ENCODE peak calls at places on chromosome 15, in six cellular contexts. X is HL-60, E is WTC11, N is foreskin fibroblast, Z is upper lobe of right lung, U is ovary. C is an unnamed sample.

GRCh38 chr15:57248074-57248473 is 128.2 kb upstream of the CGNL1 start:
- DNase-seq in X (no peak), E (no peak), N (no peak), Z (no peak), U (no peak), C (no peak)

GRCh38 chr15:56837281-56837680 is 81.2 kb upstream of the TCF12 start:
- DNase-seq in X (no peak), E (no peak), N (no peak), Z (no peak), U (no peak), C (no peak)

GRCh38 chr15:79858469-79858868 is 38.3 kb downstream of the MTHFS start:
- DNase-seq in X (no peak), E (no peak), N (peak), Z (no peak), U (no peak), C (no peak)

GRCh38 chr15:99613887-99614642 is 48.3 kb downstream of the MEF2A start:
- DNase-seq in X (peak), E (no peak), N (peak), Z (peak), U (no peak), C (no peak)

GRCh38 chr15:72740202-72740601 is 43.4 kb downstream of the ADPGK start:
- DNase-seq in X (no peak), E (no peak), N (no peak), Z (no peak), U (no peak), C (no peak)

GRCh38 chr15:43776718-43777292 is at the start of gene ELL3:
- DNase-seq in X (peak), E (peak), N (peak), Z (peak), U (peak), C (peak)

GRCh38 chr15:57671636-57672035 is 34.9 kb upstream of the POLR2M start:
- DNase-seq in X (no peak), E (no peak), N (peak), Z (no peak), U (no peak), C (no peak)

GRCh38 chr15:38030609-38031008 is 96.2 kb downstream of the TMCO5A start:
- DNase-seq in X (no peak), E (no peak), N (no peak), Z (no peak), U (no peak), C (no peak)

GRCh38 chr15:26115229-26115943 is 252.3 kb upstream of the ATP10A start:
- DNase-seq in X (no peak), E (no peak), N (no peak), Z (no peak), U (no peak), C (peak)

GRCh38 chr15:98419173-98419814 is 229.0 kb upstream of the IGF1R start:
- DNase-seq in X (no peak), E (no peak), N (no peak), Z (no peak), U (no peak), C (no peak)

GRCh38 chr15:25481208-25481862 is 42.5 kb upstream of the UBE3A start:
- DNase-seq in X (no peak), E (peak), N (no peak), Z (no peak), U (no peak), C (peak)

GRCh38 chr15:63915888-63916731 is 82.4 kb upstream of the HERC1 start:
- DNase-seq in X (no peak), E (peak), N (peak), Z (no peak), U (no peak), C (peak)

GRCh38 chr15:81752149-81752942 is 293.5 kb downstream of the MEX3B start:
- DNase-seq in X (no peak), E (no peak), N (peak), Z (no peak), U (peak), C (no peak)

GRCh38 chr15:75200391-75200764 is 1.3 kb upstream of the C15orf39 start:
- DNase-seq in X (no peak), E (no peak), N (no peak), Z (no peak), U (no peak), C (no peak)

GRCh38 chr15:52567886-52568568 is 803 bp downstream of the ARPP19 start:
- DNase-seq in X (no peak), E (peak), N (no peak), Z (peak), U (no peak), C (peak)

GRCh38 chr15:43483306-43484128 is 9.4 kb downstream of the TP53BP1 start:
- DNase-seq in X (no peak), E (no peak), N (peak), Z (no peak), U (no peak), C (no peak)

GRCh38 chr15:80568298-80568697 is 126.8 kb upstream of the ABHD17C start:
- DNase-seq in X (no peak), E (no peak), N (peak), Z (no peak), U (no peak), C (no peak)

GRCh38 chr15:34616613-34617012 is 33.2 kb upstream of the GOLGA8B start:
- DNase-seq in X (no peak), E (no peak), N (peak), Z (no peak), U (no peak), C (no peak)

GRCh38 chr15:40333922-40334492 is 6.7 kb downstream of the CCDC9B start:
- DNase-seq in X (peak), E (no peak), N (peak), Z (peak), U (no peak), C (no peak)

GRCh38 chr15:101004986-101005747 is 86.0 kb downstream of the LRRK1 start:
- DNase-seq in X (no peak), E (no peak), N (no peak), Z (no peak), U (no peak), C (no peak)

GRCh38 chr15:101232677-101233076 is 19.2 kb downstream of the CHSY1 start:
- DNase-seq in X (no peak), E (no peak), N (no peak), Z (no peak), U (no peak), C (no peak)

GRCh38 chr15:57510647-57511046 is 81.1 kb upstream of the MYZAP start:
- DNase-seq in X (no peak), E (no peak), N (peak), Z (no peak), U (no peak), C (no peak)

GRCh38 chr15:31399544-31400171 is 73.0 kb downstream of the KLF13 start:
- DNase-seq in X (no peak), E (no peak), N (no peak), Z (no peak), U (no peak), C (no peak)

GRCh38 chr15:43135351-43135750 is 2.0 kb downstream of the TMEM62 start:
- DNase-seq in X (no peak), E (no peak), N (no peak), Z (no peak), U (no peak), C (no peak)

GRCh38 chr15:59299919-59300617 is 72.6 kb downstream of the MYO1E start:
- DNase-seq in X (peak), E (no peak), N (peak), Z (peak), U (no peak), C (no peak)

GRCh38 chr15:58546635-58547627 is 115.1 kb downstream of the LIPC start:
- DNase-seq in X (no peak), E (no peak), N (peak), Z (peak), U (peak), C (no peak)

GRCh38 chr15:66008920-66009572 is 139.8 kb downstream of the RAB11A start:
- DNase-seq in X (no peak), E (no peak), N (peak), Z (no peak), U (no peak), C (no peak)

GRCh38 chr15:38065721-38066120 is 131.3 kb downstream of the TMCO5A start:
- DNase-seq in X (no peak), E (no peak), N (no peak), Z (no peak), U (no peak), C (no peak)

GRCh38 chr15:100968043-100968966 is 49.1 kb downstream of the LRRK1 start:
- DNase-seq in X (no peak), E (no peak), N (peak), Z (no peak), U (no peak), C (no peak)

GRCh38 chr15:98333206-98333605 is 315.1 kb upstream of the IGF1R start:
- DNase-seq in X (no peak), E (no peak), N (no peak), Z (no peak), U (no peak), C (no peak)

GRCh38 chr15:52789601-52790165 is 453 bp downstream of the ONECUT1 start:
- DNase-seq in X (peak), E (no peak), N (peak), Z (no peak), U (no peak), C (peak)

GRCh38 chr15:40103124-40103858 is 5.4 kb downstream of the BMF start:
- DNase-seq in X (no peak), E (peak), N (peak), Z (peak), U (peak), C (peak)

GRCh38 chr15:73010154-73011152 is 41.8 kb upstream of the NEO1 start:
- DNase-seq in X (no peak), E (no peak), N (peak), Z (no peak), U (no peak), C (no peak)

GRCh38 chr15:63382966-63383710 is 1.5 kb upstream of the CA12 start:
- DNase-seq in X (no peak), E (no peak), N (peak), Z (no peak), U (no peak), C (no peak)

GRCh38 chr15:101028772-101029438 is 109.7 kb downstream of the LRRK1 start:
- DNase-seq in X (no peak), E (peak), N (no peak), Z (peak), U (peak), C (no peak)

GRCh38 chr15:89812126-89812846 is 2.4 kb downstream of the ANPEP start:
- DNase-seq in X (peak), E (no peak), N (peak), Z (no peak), U (no peak), C (no peak)

GRCh38 chr15:39925112-39925830 is 5.2 kb upstream of the GPR176 start:
- DNase-seq in X (no peak), E (no peak), N (peak), Z (no peak), U (no peak), C (no peak)

GRCh38 chr15:36175781-36176211 is 403.6 kb upstream of the CDIN1 start:
- DNase-seq in X (no peak), E (no peak), N (peak), Z (no peak), U (no peak), C (no peak)

DNA sequence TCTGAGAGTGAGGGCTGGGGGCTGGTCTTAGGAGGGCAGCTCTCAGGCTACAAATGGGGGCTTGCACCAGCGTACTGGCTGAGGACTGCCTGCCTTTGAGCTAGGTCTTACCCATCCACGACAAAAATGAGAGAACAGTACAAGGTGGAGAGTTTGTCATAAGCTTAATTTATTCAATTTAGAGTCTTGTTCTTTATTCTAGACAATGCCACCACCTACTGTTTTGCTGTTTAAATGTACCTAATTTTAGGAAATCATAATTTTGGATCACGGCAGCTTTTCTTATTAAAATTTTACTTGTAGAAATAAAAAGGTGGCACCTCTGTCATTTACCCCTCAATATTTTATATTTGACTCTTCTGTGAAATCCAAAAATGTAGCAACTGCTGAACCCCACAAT is 88.4 kb downstream of the SLCO3A1 start:
- DNase-seq in X (no peak), E (no peak), N (no peak), Z (no peak), U (no peak), C (no peak)
- TF ChIP-seq CTCF in X (no peak), E (no peak), N (no peak), Z (peak), U (no peak), C (no peak)

DNA sequence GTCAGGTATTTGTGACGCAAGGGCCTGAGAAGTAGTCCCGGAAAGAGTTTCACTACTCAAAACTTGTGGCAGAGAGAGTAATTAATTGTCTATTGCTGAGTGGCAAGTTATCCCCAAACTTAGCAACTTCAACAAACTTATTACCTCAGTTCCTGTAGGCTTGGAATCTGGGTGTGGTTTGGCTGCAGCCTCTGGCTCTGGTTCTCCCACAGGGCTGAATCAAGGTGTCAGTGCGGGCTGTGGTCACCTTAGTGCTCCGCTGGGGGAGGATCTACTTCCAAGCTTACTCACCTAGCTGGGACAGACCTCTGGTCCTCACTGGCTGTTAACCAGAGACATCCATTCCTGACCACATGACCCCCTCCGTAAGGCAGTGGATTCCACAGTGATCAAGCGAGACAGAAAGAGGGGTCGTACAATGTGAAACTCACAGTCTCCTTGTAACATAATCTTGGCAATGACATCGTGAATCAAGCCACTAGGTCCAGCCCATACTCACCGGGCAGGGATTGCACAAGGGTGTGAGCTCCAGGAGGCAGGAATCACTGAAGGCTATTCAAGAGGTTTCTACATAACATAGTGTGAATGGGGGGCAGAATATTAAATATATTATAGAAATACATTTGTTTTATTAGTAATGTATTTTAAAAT is 138.3 kb downstream of the RYR3 start:
- DNase-seq in X (no peak), E (no peak), N (no peak), Z (no peak), U (no peak), C (peak)
- TF ChIP-seq CTCF in X (no peak), E (no peak), N (no peak), Z (no peak), U (no peak), C (no peak)

GRCh38 chr15:95916568-95916967 is 413.9 kb upstream of the NR2F2 start:
- DNase-seq in X (no peak), E (no peak), N (no peak), Z (no peak), U (no peak), C (no peak)

GRCh38 chr15:95912728-95913127 is 417.8 kb upstream of the NR2F2 start:
- DNase-seq in X (no peak), E (no peak), N (no peak), Z (no peak), U (no peak), C (no peak)

GRCh38 chr15:95911570-95912279 is 418.8 kb upstream of the NR2F2 start:
- DNase-seq in X (no peak), E (no peak), N (no peak), Z (no peak), U (no peak), C (no peak)

GRCh38 chr15:95912280-95912625 is 418.2 kb upstream of the NR2F2 start:
- DNase-seq in X (no peak), E (no peak), N (no peak), Z (no peak), U (no peak), C (no peak)

DNA sequence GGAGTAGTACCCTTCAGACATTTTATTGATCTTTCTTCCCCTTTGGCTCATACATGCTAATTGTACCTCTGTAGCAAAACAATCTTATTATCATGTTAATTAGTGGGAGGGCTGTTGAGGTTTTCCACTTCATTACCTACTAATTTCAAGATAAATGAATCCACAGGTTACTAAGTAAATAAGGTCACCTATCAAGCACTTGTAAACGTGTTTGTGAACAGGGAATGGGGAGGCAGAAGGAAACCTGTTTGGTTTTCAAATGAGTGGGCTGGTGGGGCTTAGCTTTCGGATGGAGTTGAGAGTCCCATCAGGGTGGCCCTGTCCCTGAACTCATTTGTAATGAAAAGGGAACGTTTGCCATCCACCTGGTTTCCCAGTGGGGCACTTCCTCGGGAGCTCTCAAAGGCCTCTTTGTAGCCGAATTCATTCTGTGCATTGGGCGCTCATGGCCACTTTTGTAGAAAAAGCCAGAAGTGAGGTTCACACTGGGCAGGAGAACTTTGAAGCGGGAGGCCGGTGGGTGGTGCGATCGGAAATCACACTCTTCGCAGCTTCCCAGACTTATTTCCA is 419.8 kb upstream of the NR2F2 start:
- DNase-seq in X (no peak), E (peak), N (no peak), Z (no peak), U (no peak), C (no peak)
- TF ChIP-seq CTCF in X (no peak), E (no peak), N (no peak), Z (no peak), U (no peak), C (no peak)

DNA sequence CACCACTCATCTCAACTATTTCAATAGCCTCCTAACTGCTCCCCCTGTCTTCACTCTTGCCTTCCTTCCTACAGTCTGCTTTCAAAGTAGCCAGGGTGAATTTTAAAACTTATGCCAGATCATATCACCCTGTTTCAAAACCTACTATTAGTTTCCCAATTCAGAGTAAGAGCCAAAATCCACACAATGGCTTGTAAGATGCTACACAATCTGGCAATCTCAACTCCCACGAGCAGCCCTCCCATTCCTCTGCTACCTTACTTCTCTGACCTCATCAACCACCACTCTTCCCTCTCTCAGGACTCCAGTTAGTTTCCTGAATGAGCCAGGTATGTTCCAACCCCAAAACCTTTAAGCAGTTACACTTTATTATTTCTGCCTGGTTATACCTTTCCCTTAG is 62.5 kb downstream of the VPS13C start:
- DNase-seq in X (no peak), E (no peak), N (no peak), Z (no peak), U (no peak), C (no peak)
- TF ChIP-seq CTCF in X (no peak), E (no peak), N (no peak), Z (no peak), U (no peak), C (no peak)

DNA sequence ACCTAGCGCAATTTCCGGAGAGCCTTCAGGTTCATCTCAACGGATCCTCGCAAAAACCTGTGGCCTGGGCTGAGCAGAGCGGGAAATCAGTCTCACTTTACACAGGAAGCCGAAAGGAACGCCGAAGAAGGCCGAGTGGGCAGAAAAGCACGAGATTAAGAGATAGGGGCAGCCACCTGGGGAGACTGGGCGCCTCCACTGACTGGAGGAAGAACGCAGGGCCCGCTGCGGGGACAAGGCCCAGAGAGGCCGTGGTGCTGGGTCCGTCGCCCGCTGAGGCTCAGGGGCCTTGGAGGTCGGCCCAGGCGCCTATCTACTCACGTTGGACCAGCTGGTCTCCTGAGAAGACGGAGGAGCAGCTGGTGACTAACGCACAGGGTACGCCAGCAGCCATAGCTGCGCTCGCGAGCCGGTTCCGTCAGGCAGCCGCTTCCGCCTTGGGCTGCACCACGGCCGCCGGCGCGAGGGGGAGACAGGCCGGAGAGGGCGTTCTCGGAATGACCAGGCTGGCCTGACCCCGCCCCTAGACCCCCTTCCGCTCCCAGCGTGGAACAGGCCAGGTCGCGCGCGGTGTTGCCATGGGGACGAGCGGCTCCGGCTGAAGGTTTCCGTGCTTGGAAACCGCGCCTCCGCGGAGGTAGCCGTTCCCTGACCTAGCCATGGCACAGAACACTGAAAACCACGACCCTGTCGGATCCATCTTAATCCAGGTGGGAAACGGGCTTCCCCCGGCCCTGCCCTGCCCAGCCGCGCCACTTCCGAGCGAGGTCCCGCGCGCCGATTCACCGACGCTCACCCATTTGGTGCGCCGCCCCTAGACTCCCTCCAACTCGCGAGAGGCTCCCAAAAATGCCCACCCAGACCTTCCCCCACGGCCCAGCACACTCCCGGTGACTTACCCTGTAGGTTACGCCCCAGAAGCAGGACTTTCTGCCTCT is at the start of the genes AAGAB and IQCH:
- DNase-seq in X (peak), E (peak), N (peak), Z (peak), U (peak), C (peak)
- TF ChIP-seq CTCF in X (no peak), E (no peak), N (no peak), Z (no peak), U (peak), C (no peak)

GRCh38 chr15:48965972-48966371 is 2.3 kb upstream of the SHC4 start:
- DNase-seq in X (peak), E (no peak), N (peak), Z (no peak), U (no peak), C (no peak)
- TF ChIP-seq CTCF in X (no peak), E (no peak), N (peak), Z (no peak), U (no peak), C (no peak)